ENCODE peak calls at places on chromosomes 12 and 14, in nine cellular contexts. A is ovary, Y is upper lobe of left lung, E is IMR-90, V is tibial nerve, Q is lower leg skin, T is gastrocnemius medialis, H is Peyer's patch, F is GM12878. W is an unnamed sample.

GRCh38 chr12:101620762-101621133 is 26.0 kb downstream of the MYBPC1 start:
- DNase-seq in A (no peak), Y (no peak), E (no peak), V (no peak), Q (no peak), T (no peak), H (no peak), F (no peak), W (no peak)

GRCh38 chr14:83416476-83416875 is 1882.8 kb upstream of the SEL1L start:
- DNase-seq in A (no peak), Y (no peak), E (no peak), V (no peak), Q (no peak), T (no peak), H (no peak), F (no peak), W (no peak)

GRCh38 chr12:115979351-115979750 is 298.1 kb downstream of the MED13L start:
- DNase-seq in A (no peak), Y (no peak), E (no peak), V (no peak), Q (no peak), T (no peak), H (no peak), F (no peak), W (no peak)

GRCh38 chr14:64253672-64254071 is 40.5 kb downstream of the ESR2 start:
- DNase-seq in A (no peak), Y (no peak), E (peak; percentile 92), V (no peak), Q (no peak), T (no peak), H (no peak), F (no peak), W (no peak)

GRCh38 chr14:40694026-40694425 is 912.6 kb upstream of the LRFN5 start:
- DNase-seq in A (no peak), Y (no peak), E (no peak), V (no peak), Q (no peak), T (no peak), H (no peak), F (no peak), W (no peak)

GRCh38 chr14:100819829-100820475 is 6.0 kb upstream of the MEG3 start:
- DNase-seq in A (no peak), Y (no peak), E (no peak), V (no peak), Q (no peak), T (no peak), H (no peak), F (no peak), W (no peak)

GRCh38 chr12:79424109-79424721 is 266.5 kb downstream of the PAWR start:
- DNase-seq in A (no peak), Y (no peak), E (peak; percentile 95), V (no peak), Q (no peak), T (no peak), H (no peak), F (no peak), W (no peak)

GRCh38 chr12:130608132-130608531 is 108.0 kb downstream of the RIMBP2 start:
- DNase-seq in A (no peak), Y (no peak), E (no peak), V (no peak), Q (no peak), T (no peak), H (no peak), F (no peak), W (no peak)

GRCh38 chr12:62799126-62799736 is 135.7 kb downstream of the PPM1H start:
- DNase-seq in A (peak; percentile 64), Y (no peak), E (peak; percentile 72), V (no peak), Q (peak; percentile 56), T (no peak), H (peak; percentile 78), F (no peak), W (no peak)

GRCh38 chr12:90287585-90287984 is 578.9 kb upstream of the ATP2B1 start:
- DNase-seq in A (no peak), Y (no peak), E (no peak), V (no peak), Q (no peak), T (no peak), H (no peak), F (no peak), W (no peak)

GRCh38 chr12:49893753-49894752 is 9.6 kb downstream of the FAIM2 start:
- DNase-seq in A (no peak), Y (no peak), E (peak; percentile 19), V (no peak), Q (no peak), T (no peak), H (no peak), F (no peak), W (no peak)

GRCh38 chr12:109752117-109753053 is 38.8 kb downstream of the FAM222A start:
- DNase-seq in A (no peak), Y (no peak), E (no peak), V (no peak), Q (no peak), T (no peak), H (peak; percentile 17), F (no peak), W (no peak)

GRCh38 chr14:102323102-102323501 is 3.6 kb downstream of the ZNF839 start:
- DNase-seq in A (peak; percentile 68), Y (no peak), E (peak; percentile 81), V (peak; percentile 78), Q (peak; percentile 61), T (peak; percentile 48), H (peak; percentile 75), F (no peak), W (no peak)

DNA sequence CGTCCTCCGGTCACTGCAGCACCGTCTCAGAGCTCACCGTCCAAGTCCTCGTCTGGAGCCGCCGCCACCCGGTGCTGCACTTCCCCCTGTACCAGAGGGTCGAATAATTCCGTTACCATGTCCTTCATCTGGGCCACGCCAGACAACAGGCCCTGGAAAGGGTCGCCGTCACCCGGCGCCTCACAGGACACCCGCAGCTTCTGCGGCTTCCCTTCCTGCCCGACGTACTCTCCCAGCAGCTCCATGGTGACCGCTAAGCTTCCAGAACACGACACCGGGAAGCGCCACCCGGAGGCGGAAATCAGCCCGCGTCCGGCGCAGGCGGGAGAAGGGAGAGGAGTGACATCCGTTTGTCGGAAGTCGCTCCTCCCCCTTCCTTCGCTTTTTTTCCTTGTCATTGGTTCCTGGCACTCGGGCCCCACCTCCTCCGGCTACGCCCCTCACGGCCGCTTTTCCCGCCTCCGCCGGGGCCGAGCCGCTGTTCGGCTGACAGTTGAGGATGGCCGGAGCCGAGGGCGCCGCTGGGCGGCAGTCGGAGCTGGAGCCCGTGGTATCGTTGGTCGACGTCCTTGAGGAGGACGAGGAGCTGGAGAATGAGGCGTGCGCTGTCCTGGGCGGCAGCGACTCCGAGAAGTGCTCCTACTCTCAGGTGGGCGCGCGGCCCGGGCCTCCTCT is at the start of the genes GON7 and UBR7:
- DNase-seq in A (peak; percentile 94), Y (peak; percentile 97), E (peak; percentile 96), V (peak; percentile 86), Q (peak; percentile 95), T (peak; percentile 94), H (peak; percentile 97), F (peak; percentile 86), W (peak; percentile 96)
- TF ChIP-seq POLR2A in A (peak; percentile 77), Y (no peak), E (peak; percentile 80), V (peak; percentile 75), Q (no peak), T (peak; percentile 81), H (peak; percentile 76), F (peak; percentile 92), W (peak; percentile 21)

GRCh38 chr12:7497661-7498060 is 5.9 kb downstream of the CD163 start:
- DNase-seq in A (no peak), Y (no peak), E (no peak), V (no peak), Q (no peak), T (no peak), H (no peak), F (no peak), W (no peak)

GRCh38 chr12:7503686-7504085 is at the start of gene CD163:
- DNase-seq in A (no peak), Y (no peak), E (no peak), V (no peak), Q (no peak), T (no peak), H (no peak), F (no peak), W (no peak)

GRCh38 chr12:7501031-7501585 is 2.5 kb downstream of the CD163 start:
- DNase-seq in A (no peak), Y (no peak), E (peak; percentile 4), V (no peak), Q (no peak), T (no peak), H (no peak), F (no peak), W (no peak)

GRCh38 chr12:7498832-7499231 is 4.7 kb downstream of the CD163 start:
- DNase-seq in A (no peak), Y (no peak), E (peak; percentile 62), V (no peak), Q (no peak), T (no peak), H (no peak), F (no peak), W (no peak)

DNA sequence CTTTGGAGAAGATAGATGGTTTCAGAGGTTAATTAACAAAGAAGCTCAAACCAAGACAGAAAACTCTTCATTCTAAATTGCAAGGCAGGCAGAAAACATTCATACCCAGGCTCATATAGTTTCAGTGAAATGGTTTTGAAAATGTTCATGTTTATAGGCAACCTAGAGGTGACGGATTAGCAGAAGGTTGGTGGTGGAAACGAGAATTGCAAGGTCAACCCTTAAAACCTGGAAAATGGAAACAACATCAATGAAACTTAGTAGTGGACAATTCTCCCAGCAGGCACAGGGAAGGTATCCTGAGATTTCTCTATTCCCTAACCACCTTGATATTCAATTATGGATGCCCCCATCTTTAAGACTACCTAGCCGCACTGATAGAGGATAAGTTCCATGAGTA is 965 bp downstream of the CD163 start:
- DNase-seq in A (no peak), Y (no peak), E (no peak), V (no peak), Q (no peak), T (no peak), H (no peak), F (no peak), W (no peak)
- H3K4me3 ChIP-seq in A (no peak overlapping the region), Y (no peak overlapping the region), E (no peak overlapping the region), V (peak overlapping the region; percentile 33), Q (no peak overlapping the region), T (no peak overlapping the region), H (peak overlapping the region; percentile 0), F (no peak overlapping the region), W (no peak overlapping the region)

GRCh38 chr12:15829949-15830348 is 40.8 kb upstream of the EPS8 start:
- DNase-seq in A (no peak), Y (no peak), E (peak; percentile 61), V (no peak), Q (no peak), T (no peak), H (no peak), F (no peak), W (no peak)
- TF ChIP-seq POLR2A in A (no peak), Y (no peak), E (no peak), V (no peak), Q (no peak), T (no peak), H (no peak), F (no peak), W (no peak)

DNA sequence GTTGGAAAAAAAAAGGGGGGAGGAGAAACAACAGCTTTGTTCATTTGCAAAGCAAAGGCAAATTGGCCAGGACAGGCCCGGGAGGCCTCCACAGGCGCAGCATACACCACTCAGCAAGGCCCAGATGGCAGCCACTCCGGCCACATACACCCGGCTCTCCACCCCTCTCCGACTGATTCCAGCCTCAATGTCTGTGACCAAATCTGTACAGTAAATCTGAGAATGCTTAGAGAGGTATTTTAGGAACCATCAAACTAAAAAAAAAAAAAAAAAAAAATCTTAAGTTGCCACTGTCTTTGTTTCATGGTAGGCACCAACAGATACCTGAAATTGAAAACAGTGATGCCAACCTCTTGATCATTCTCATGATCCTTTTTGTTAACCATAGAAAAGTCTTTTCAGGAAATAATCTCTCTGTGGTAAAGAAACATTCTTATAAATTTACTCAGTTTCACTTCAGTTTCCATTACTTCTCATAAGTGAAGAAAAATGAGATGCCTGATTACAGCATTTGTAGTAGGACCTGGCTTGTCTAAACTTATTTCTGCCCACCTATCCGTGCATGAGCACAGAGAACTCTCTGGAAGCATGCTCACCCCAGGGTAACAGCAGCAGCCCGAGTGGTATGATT is 20.2 kb downstream of the VPS37B start:
- DNase-seq in A (no peak), Y (no peak), E (no peak), V (no peak), Q (no peak), T (no peak), H (peak; percentile 47), F (peak; percentile 70), W (no peak)
- H3K4me3 ChIP-seq in A (no peak overlapping the region), Y (no peak overlapping the region), E (no peak overlapping the region), V (no peak overlapping the region), Q (no peak overlapping the region), T (no peak overlapping the region), H (no peak overlapping the region), F (peak overlapping the region; percentile 34), W (no peak overlapping the region)